ENCODE peak calls at places on chromosomes 1 and 21, in five cellular contexts. One of them, this sample, is unnamed.

GRCh38 chr1:37630426-37631038 is 4.2 kb downstream of the RSPO1 start:
- DNase-seq in PC-9: no peak
- DNase-seq in SK-N-SH: no peak
- DNase-seq in fibroblast of lung: no peak
- DNase-seq in GM23338: no peak
- DNase-seq in this sample: no peak

GRCh38 chr1:93798301-93798700 is 80.7 kb downstream of the DNTTIP2 start:
- DNase-seq in PC-9: peak; percentile 91
- DNase-seq in SK-N-SH: no peak
- DNase-seq in fibroblast of lung: peak; percentile 82
- DNase-seq in GM23338: no peak
- DNase-seq in this sample: no peak

GRCh38 chr21:31557956-31558838 is 101.3 kb upstream of the SOD1 start:
- DNase-seq in PC-9: peak; percentile 40
- DNase-seq in SK-N-SH: peak; percentile 84
- DNase-seq in fibroblast of lung: no peak
- DNase-seq in GM23338: peak; percentile 57
- DNase-seq in this sample: peak; percentile 64

GRCh38 chr1:20574686-20575543 is 14.0 kb upstream of the CDA start:
- DNase-seq in PC-9: no peak
- DNase-seq in SK-N-SH: peak; percentile 85
- DNase-seq in fibroblast of lung: peak; percentile 76
- DNase-seq in GM23338: peak; percentile 95
- DNase-seq in this sample: peak; percentile 84

GRCh38 chr1:186925881-186926676 is 97.3 kb downstream of the PLA2G4A start:
- DNase-seq in PC-9: no peak
- DNase-seq in SK-N-SH: no peak
- DNase-seq in fibroblast of lung: peak; percentile 4
- DNase-seq in GM23338: no peak
- DNase-seq in this sample: no peak

GRCh38 chr1:214445846-214446614 is 105.4 kb downstream of the PTPN14 start:
- DNase-seq in PC-9: peak; percentile 73
- DNase-seq in SK-N-SH: no peak
- DNase-seq in fibroblast of lung: peak; percentile 87
- DNase-seq in GM23338: no peak
- DNase-seq in this sample: peak; percentile 51

GRCh38 chr1:93190432-93190831 is 9.9 kb downstream of the CCDC18 start:
- DNase-seq in PC-9: no peak
- DNase-seq in SK-N-SH: no peak
- DNase-seq in fibroblast of lung: no peak
- DNase-seq in GM23338: no peak
- DNase-seq in this sample: no peak

GRCh38 chr1:222697858-222698257 is 14.4 kb downstream of the AIDA start:
- DNase-seq in PC-9: no peak
- DNase-seq in SK-N-SH: no peak
- DNase-seq in fibroblast of lung: peak; percentile 58
- DNase-seq in GM23338: no peak
- DNase-seq in this sample: no peak

GRCh38 chr1:231460614-231461013 is 38.5 kb upstream of the EGLN1 start:
- DNase-seq in PC-9: no peak
- DNase-seq in SK-N-SH: no peak
- DNase-seq in fibroblast of lung: no peak
- DNase-seq in GM23338: no peak
- DNase-seq in this sample: no peak

GRCh38 chr1:19651141-19651737 is 7.1 kb downstream of the NBL1 start:
- DNase-seq in PC-9: no peak
- DNase-seq in SK-N-SH: peak; percentile 90
- DNase-seq in fibroblast of lung: peak; percentile 56
- DNase-seq in GM23338: peak; percentile 74
- DNase-seq in this sample: peak; percentile 79

GRCh38 chr1:26224606-26225005 is 9.4 kb upstream of the CEP85 start:
- DNase-seq in PC-9: no peak
- DNase-seq in SK-N-SH: no peak
- DNase-seq in fibroblast of lung: no peak
- DNase-seq in GM23338: no peak
- DNase-seq in this sample: no peak

GRCh38 chr21:35940074-35940927 is 120.0 kb downstream of the SETD4 start:
- DNase-seq in PC-9: no peak
- DNase-seq in SK-N-SH: peak; percentile 34
- DNase-seq in fibroblast of lung: peak; percentile 87
- DNase-seq in GM23338: peak; percentile 80
- DNase-seq in this sample: peak; percentile 83

GRCh38 chr1:42403880-42404400 is 23.3 kb downstream of the RIMKLA start:
- DNase-seq in PC-9: no peak
- DNase-seq in SK-N-SH: peak; percentile 9
- DNase-seq in fibroblast of lung: no peak
- DNase-seq in GM23338: peak; percentile 44
- DNase-seq in this sample: no peak

GRCh38 chr1:8698012-8698411 is 119.4 kb downstream of the RERE start:
- DNase-seq in PC-9: no peak
- DNase-seq in SK-N-SH: no peak
- DNase-seq in fibroblast of lung: no peak
- DNase-seq in GM23338: no peak
- DNase-seq in this sample: no peak

GRCh38 chr21:36699026-36699545 is at the start of gene SIM2:
- DNase-seq in PC-9: peak; percentile 60
- DNase-seq in SK-N-SH: peak; percentile 58
- DNase-seq in fibroblast of lung: no peak
- DNase-seq in GM23338: peak; percentile 62
- DNase-seq in this sample: no peak

GRCh38 chr1:208154040-208154439 is 90.1 kb downstream of the PLXNA2 start:
- DNase-seq in PC-9: no peak
- DNase-seq in SK-N-SH: no peak
- DNase-seq in fibroblast of lung: no peak
- DNase-seq in GM23338: no peak
- DNase-seq in this sample: no peak

GRCh38 chr21:32484706-32485380 is 72.3 kb downstream of the EVA1C start:
- DNase-seq in PC-9: no peak
- DNase-seq in SK-N-SH: no peak
- DNase-seq in fibroblast of lung: no peak
- DNase-seq in GM23338: no peak
- DNase-seq in this sample: no peak

GRCh38 chr1:32927441-32927840 is 26.3 kb upstream of the TMEM54 start:
- DNase-seq in PC-9: no peak
- DNase-seq in SK-N-SH: no peak
- DNase-seq in fibroblast of lung: no peak
- DNase-seq in GM23338: no peak
- DNase-seq in this sample: no peak

DNA sequence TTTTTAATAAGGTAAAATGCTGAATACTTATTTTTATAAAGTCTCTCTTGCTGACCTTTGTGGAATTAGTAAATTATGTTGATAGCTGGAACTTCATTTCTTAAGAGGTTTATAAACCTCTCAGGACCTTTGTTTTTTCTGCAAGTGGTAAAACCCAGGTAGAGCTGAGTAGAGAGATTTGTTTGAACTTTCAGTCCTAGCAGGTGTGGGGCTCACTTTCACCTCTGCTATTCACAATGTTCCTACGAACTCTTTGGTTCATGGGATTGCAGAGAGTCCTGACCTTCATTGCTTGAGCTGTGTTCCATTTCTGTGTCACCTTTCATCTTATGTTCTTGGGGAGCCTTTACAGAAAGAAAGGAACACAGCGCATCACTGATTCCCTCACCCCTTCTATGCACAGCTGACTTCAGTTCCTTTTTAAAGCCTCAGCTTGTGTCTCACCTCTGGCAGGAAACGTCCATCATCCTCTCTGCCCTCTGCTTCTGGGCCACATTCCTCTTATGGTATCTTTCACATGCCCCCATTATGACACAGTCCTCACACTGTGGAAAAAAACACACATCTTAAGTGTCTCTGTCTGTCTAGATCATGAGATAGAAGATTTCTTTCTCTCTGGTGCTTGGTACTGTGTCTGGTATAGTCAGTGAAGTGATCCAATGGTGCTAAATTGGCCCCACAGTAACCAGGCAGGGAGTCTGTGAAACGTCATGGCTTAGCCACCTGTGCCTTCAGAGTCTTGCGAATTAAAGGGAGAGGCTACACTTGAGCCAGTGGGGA is 262.5 kb upstream of the B3GALT2 start:
- DNase-seq in PC-9: no peak
- DNase-seq in SK-N-SH: no peak
- DNase-seq in fibroblast of lung: no peak
- DNase-seq in GM23338: no peak
- DNase-seq in this sample: no peak
- H2AFZ ChIP-seq in PC-9: peak overlapping the region; percentile 3
- H2AFZ ChIP-seq in SK-N-SH: no peak overlapping the region
- H2AFZ ChIP-seq in fibroblast of lung: no peak overlapping the region
- H2AFZ ChIP-seq in GM23338: peak overlapping the region; percentile 72
- H2AFZ ChIP-seq in this sample: no peak overlapping the region

GRCh38 chr21:25425156-25425555 is 182.1 kb downstream of the MRPL39 start:
- DNase-seq in PC-9: no peak
- DNase-seq in SK-N-SH: no peak
- DNase-seq in fibroblast of lung: no peak
- DNase-seq in GM23338: no peak
- DNase-seq in this sample: no peak
- H2AFZ ChIP-seq in PC-9: no peak overlapping the region
- H2AFZ ChIP-seq in SK-N-SH: no peak overlapping the region
- H2AFZ ChIP-seq in fibroblast of lung: no peak overlapping the region
- H2AFZ ChIP-seq in GM23338: no peak overlapping the region
- H2AFZ ChIP-seq in this sample: no peak overlapping the region

GRCh38 chr1:110559157-110559556 is 40.2 kb upstream of the KCNA10 start:
- DNase-seq in PC-9: no peak
- DNase-seq in SK-N-SH: no peak
- DNase-seq in fibroblast of lung: no peak
- DNase-seq in GM23338: no peak
- DNase-seq in this sample: no peak

GRCh38 chr1:110556471-110556807 is 37.5 kb upstream of the KCNA10 start:
- DNase-seq in PC-9: no peak
- DNase-seq in SK-N-SH: no peak
- DNase-seq in fibroblast of lung: no peak
- DNase-seq in GM23338: no peak
- DNase-seq in this sample: no peak

GRCh38 chr1:110554871-110555801 is 36.2 kb upstream of the KCNA10 start:
- DNase-seq in PC-9: no peak
- DNase-seq in SK-N-SH: peak; percentile 89
- DNase-seq in fibroblast of lung: peak; percentile 2
- DNase-seq in GM23338: peak; percentile 71
- DNase-seq in this sample: peak; percentile 63

GRCh38 chr1:110557481-110557880 is 38.5 kb upstream of the KCNA10 start:
- DNase-seq in PC-9: no peak
- DNase-seq in SK-N-SH: no peak
- DNase-seq in fibroblast of lung: no peak
- DNase-seq in GM23338: no peak
- DNase-seq in this sample: no peak

DNA sequence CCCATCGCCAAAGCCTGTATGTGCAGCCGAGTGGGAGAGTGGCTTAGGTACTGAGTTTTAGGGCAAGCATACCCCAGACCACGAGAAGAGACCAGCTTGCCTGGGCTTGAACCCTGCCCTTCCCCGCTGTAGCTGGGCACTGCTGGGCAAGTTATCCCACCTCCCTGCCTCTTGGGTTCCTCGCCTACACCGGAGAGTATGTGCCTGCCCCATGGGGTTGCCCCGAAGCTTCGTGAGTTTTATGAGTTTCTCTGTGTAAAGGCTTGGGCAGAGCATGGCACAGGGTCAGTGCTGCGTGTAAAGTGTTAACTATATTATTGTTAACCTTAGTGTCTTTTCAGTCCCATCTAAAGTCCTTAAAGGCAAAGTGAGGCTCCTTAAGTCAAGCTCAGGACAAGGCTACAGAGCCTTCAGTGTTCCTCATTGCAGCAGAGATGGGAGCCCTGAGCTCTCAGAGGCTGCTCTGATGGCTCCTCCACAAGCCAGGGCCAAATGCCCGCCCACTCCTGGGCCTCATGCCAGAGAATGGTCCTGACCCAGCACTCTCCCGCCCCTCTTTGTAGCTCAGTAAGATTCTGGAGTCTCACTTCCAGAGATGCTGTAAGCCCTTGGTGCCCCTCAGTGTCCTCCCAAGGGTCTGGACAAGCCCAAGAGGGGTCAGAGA is 37.0 kb upstream of the KCNA10 start:
- DNase-seq in PC-9: no peak
- DNase-seq in SK-N-SH: peak; percentile 67
- DNase-seq in fibroblast of lung: no peak
- DNase-seq in GM23338: peak; percentile 18
- DNase-seq in this sample: no peak
- H2AFZ ChIP-seq in PC-9: no peak overlapping the region
- H2AFZ ChIP-seq in SK-N-SH: no peak overlapping the region
- H2AFZ ChIP-seq in fibroblast of lung: no peak overlapping the region
- H2AFZ ChIP-seq in GM23338: peak overlapping the region; percentile 89
- H2AFZ ChIP-seq in this sample: no peak overlapping the region

GRCh38 chr1:17369466-17369865 is 2.5 kb upstream of the PADI6 start:
- DNase-seq in PC-9: peak; percentile 83
- DNase-seq in SK-N-SH: no peak
- DNase-seq in fibroblast of lung: no peak
- DNase-seq in GM23338: no peak
- DNase-seq in this sample: no peak
- H2AFZ ChIP-seq in PC-9: no peak overlapping the region
- H2AFZ ChIP-seq in SK-N-SH: no peak overlapping the region
- H2AFZ ChIP-seq in fibroblast of lung: no peak overlapping the region
- H2AFZ ChIP-seq in GM23338: no peak overlapping the region
- H2AFZ ChIP-seq in this sample: no peak overlapping the region

GRCh38 chr1:35575401-35575958 is 2.4 kb downstream of the TFAP2E start:
- DNase-seq in PC-9: no peak
- DNase-seq in SK-N-SH: no peak
- DNase-seq in fibroblast of lung: no peak
- DNase-seq in GM23338: no peak
- DNase-seq in this sample: no peak

GRCh38 chr1:35574655-35575400 is 1.7 kb downstream of the TFAP2E start:
- DNase-seq in PC-9: no peak
- DNase-seq in SK-N-SH: peak; percentile 52
- DNase-seq in fibroblast of lung: no peak
- DNase-seq in GM23338: peak; percentile 55
- DNase-seq in this sample: no peak

GRCh38 chr1:35573198-35573775 is at the start of gene TFAP2E:
- DNase-seq in PC-9: no peak
- DNase-seq in SK-N-SH: peak; percentile 85
- DNase-seq in fibroblast of lung: peak; percentile 32
- DNase-seq in GM23338: peak; percentile 79
- DNase-seq in this sample: no peak

GRCh38 chr1:35572296-35572695 is 818 bp upstream of the TFAP2E start:
- DNase-seq in PC-9: no peak
- DNase-seq in SK-N-SH: no peak
- DNase-seq in fibroblast of lung: no peak
- DNase-seq in GM23338: no peak
- DNase-seq in this sample: no peak

DNA sequence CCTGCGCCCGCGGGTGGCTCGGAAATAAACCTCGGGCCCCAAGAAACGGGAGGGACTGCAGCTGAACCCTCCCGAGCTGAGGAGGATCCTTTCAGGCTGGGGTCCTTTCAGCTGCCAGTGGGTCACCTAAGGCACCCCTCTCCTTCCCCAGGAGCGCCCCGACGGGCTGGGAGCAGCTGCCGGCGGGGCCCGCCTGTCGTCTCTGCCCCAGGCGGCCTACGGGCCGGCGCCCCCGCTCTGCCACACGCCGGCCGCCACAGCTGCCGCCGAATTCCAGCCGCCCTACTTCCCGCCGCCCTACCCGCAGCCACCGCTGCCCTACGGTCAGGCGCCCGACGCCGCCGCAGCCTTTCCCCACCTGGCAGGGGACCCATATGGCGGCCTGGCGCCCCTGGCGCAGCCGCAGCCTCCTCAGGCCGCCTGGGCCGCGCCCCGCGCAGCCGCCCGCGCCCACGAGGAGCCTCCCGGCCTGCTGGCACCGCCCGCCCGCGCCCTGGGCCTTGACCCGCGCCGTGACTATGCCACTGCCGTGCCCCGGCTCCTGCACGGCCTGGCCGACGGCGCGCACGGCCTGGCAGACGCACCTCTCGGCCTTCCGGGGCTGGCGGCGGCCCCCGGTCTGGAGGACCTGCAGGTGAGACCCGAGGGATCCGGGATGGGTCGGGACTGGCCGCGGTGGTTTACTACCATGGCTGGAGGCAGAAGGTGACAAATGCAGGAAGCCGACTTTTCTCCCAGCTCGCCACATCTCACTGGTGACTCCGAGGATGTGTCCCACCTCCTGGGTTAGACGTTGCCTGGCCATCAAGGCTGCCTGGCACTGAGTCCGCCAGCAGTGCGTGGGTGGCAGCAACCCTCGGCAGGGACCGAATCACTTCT is 901 bp downstream of the TFAP2E start:
- DNase-seq in PC-9: no peak
- DNase-seq in SK-N-SH: no peak
- DNase-seq in fibroblast of lung: no peak
- DNase-seq in GM23338: peak; percentile 63
- DNase-seq in this sample: no peak
- H2AFZ ChIP-seq in PC-9: no peak overlapping the region
- H2AFZ ChIP-seq in SK-N-SH: no peak overlapping the region
- H2AFZ ChIP-seq in fibroblast of lung: no peak overlapping the region
- H2AFZ ChIP-seq in GM23338: peak overlapping the region; percentile 90
- H2AFZ ChIP-seq in this sample: peak overlapping the region; percentile 66

This sample was measured in hepatocyte.